ENCODE peak calls at places on chromosome 19, in seven cellular contexts. Q is A549, K is K562, Y is HepG2, D is IMR-90, T is SK-N-SH, W is H1. N is an unnamed sample.

GRCh38 chr19:54573330-54573872 is at the start of gene LILRA2:
- DNase-seq in T (no peak), Q (no peak), K (no peak), Y (no peak), D (no peak), W (no peak), N (no peak)

GRCh38 chr19:14381689-14382474 is 638 bp downstream of the ADGRE5 start:
- DNase-seq in Y (no peak), D (peak), Q (no peak), W (no peak), T (no peak), K (peak), N (no peak)

GRCh38 chr19:7718668-7719067 is 13.2 kb downstream of the CLEC4G start:
- DNase-seq in W (no peak), T (no peak), D (no peak), K (no peak), Q (no peak), Y (no peak), N (no peak)

GRCh38 chr19:11970174-11970573 is 5.3 kb downstream of the ZNF763 start:
- DNase-seq in W (no peak), Y (no peak), T (no peak), K (no peak), D (no peak), Q (no peak), N (no peak)

GRCh38 chr19:10286803-10287737 is at the start of gene ICAM4:
- DNase-seq in K (peak), Y (peak), T (peak), W (peak), D (peak), Q (no peak), N (no peak)

GRCh38 chr19:24078688-24079087 is 8.3 kb upstream of the ZNF254 start:
- DNase-seq in W (no peak), K (no peak), Y (no peak), Q (no peak), T (no peak), D (no peak), N (no peak)

GRCh38 chr19:10238172-10238783 is 7.1 kb upstream of the S1PR2 start:
- DNase-seq in Q (peak), D (peak), T (no peak), Y (peak), W (no peak), K (no peak), N (no peak)

GRCh38 chr19:2037676-2038255 is 13.3 kb downstream of the MKNK2 start:
- DNase-seq in T (no peak), Y (no peak), K (no peak), W (no peak), Q (no peak), D (no peak), N (no peak)

GRCh38 chr19:40280608-40281221 is 4.4 kb downstream of the AKT2 start:
- DNase-seq in W (no peak), Y (no peak), T (no peak), Q (no peak), K (no peak), D (no peak), N (no peak)

GRCh38 chr19:10861118-10861651 is 10.2 kb upstream of the CARM1 start:
- DNase-seq in T (no peak), K (peak), W (peak), Q (no peak), Y (peak), D (no peak), N (no peak)

GRCh38 chr19:7857727-7858701 is 16.2 kb downstream of the PRR36 start:
- DNase-seq in K (peak), T (no peak), Q (no peak), Y (no peak), W (peak), D (no peak), N (no peak)

GRCh38 chr19:6227941-6228325 is 51.8 kb downstream of the MLLT1 start:
- DNase-seq in D (no peak), Y (no peak), K (no peak), T (no peak), W (no peak), Q (no peak), N (no peak)

GRCh38 chr19:6226012-6226411 is 53.8 kb downstream of the MLLT1 start:
- DNase-seq in K (no peak), W (no peak), T (no peak), Q (no peak), Y (no peak), D (no peak), N (no peak)

GRCh38 chr19:6228523-6229215 is 51.1 kb downstream of the MLLT1 start:
- DNase-seq in Q (no peak), T (no peak), W (no peak), Y (no peak), K (no peak), D (no peak), N (no peak)

GRCh38 chr19:6226444-6227155 is 53.2 kb downstream of the MLLT1 start:
- DNase-seq in Y (no peak), D (no peak), Q (no peak), W (no peak), T (peak), K (no peak), N (no peak)

GRCh38 chr19:6227156-6227940 is 52.4 kb downstream of the MLLT1 start:
- DNase-seq in T (peak), W (no peak), Y (no peak), D (no peak), K (no peak), Q (no peak), N (no peak)
- TF ChIP-seq RFX5 in T (no peak), W (no peak), Y (no peak), D (no peak), K (no peak), Q (no peak), N (no peak)

DNA sequence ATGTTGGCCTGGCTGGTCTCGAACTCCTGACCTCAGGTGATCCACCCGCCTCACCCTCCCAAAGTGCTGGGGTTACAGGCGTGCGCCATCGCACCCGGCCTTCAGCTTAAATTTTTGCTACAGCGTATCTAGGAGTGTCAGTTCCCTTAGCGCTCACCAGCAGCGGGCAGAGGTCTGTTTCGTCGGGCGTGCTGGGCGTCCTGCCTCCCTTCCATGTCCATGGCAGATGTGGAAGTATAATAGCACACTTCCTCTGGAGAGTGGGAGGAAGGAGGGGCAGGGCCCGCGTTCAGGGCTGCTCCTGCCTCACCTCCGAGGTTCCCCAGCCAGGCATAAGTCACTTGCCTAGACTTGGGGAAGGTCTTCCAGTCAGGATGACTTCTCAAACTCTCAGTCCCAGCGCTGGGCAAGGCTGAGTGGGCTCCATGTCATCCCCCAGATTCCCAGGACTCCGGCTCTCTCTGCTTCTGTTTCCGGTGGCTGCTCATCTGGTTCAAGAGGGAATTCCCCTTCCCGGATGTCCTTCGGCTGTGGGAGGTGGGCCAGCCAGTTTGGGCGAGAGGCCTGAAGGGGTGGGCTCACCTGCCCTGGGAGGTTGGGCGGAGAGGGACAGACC is 9.5 kb downstream of the IL4I1 start:
- DNase-seq in W (no peak), Q (no peak), T (no peak), D (no peak), Y (no peak), K (no peak), N (no peak)
- TF ChIP-seq RFX5 in W (no peak), Q (no peak), T (no peak), D (no peak), Y (no peak), K (no peak), N (no peak)

GRCh38 chr19:52398091-52398461 is 427 bp downstream of the ZNF528 start:
- DNase-seq in Y (peak), K (peak), Q (no peak), W (no peak), T (peak), D (peak), N (no peak)
- TF ChIP-seq RFX5 in Y (no peak), K (no peak), Q (no peak), W (no peak), T (no peak), D (no peak), N (no peak)

DNA sequence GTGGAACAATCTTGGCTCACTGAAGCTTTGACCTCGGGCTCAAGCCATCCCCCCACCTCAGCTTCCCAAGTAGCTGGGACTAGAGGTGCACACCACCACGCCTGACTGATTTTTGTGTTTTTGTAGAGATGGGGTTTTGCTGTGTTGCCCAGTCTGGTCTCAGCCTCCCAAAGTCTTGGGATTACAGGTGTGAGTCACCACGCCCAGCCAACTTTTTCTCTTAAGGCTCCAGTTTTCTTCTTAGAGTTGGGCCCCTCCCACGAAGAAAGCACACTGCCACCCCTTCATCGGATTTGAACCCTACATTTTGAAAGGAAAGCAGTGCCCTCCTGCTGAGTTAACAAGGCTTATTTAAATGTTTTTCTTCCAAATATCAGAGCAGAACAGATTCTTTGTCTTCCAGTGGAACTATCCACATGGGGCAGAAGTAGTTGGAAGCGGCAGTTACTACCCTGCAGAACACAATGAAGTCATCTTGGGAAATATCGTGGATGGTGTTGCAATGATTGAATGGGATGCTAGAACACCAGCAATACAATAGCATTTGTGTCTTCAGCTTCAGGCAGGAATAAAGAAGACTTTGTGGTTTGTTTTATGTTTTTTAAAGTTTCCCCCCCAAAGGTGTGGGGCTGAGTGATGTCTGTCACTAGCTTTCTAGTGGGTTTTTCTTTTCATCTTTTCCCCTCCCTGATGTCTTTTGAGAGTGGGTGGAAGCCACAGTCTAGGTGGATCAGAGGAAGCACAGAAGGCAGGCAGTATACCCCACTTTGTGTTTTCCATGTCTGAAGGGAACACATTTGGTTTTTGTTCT is 8.9 kb downstream of the ACTN4 start:
- DNase-seq in D (peak), W (no peak), Q (no peak), Y (peak), K (no peak), T (no peak), N (no peak)
- TF ChIP-seq RFX5 in D (no peak), W (no peak), Q (no peak), Y (no peak), K (no peak), T (no peak), N (no peak)

GRCh38 chr19:17843428-17843827 is 4.4 kb downstream of the JAK3 start:
- DNase-seq in D (no peak), K (no peak), Y (no peak), W (no peak), Q (no peak), T (no peak), N (no peak)

GRCh38 chr19:17842663-17843313 is 5.0 kb downstream of the JAK3 start:
- DNase-seq in W (no peak), D (no peak), T (no peak), K (no peak), Q (no peak), Y (no peak), N (no peak)

GRCh38 chr19:17841371-17841809 is 6.4 kb downstream of the JAK3 start:
- DNase-seq in D (no peak), K (no peak), W (no peak), Y (no peak), Q (peak), T (no peak), N (no peak)

GRCh38 chr19:17843908-17844490 is 3.8 kb downstream of the JAK3 start:
- DNase-seq in T (no peak), W (no peak), D (no peak), Y (no peak), K (no peak), Q (no peak), N (no peak)

DNA sequence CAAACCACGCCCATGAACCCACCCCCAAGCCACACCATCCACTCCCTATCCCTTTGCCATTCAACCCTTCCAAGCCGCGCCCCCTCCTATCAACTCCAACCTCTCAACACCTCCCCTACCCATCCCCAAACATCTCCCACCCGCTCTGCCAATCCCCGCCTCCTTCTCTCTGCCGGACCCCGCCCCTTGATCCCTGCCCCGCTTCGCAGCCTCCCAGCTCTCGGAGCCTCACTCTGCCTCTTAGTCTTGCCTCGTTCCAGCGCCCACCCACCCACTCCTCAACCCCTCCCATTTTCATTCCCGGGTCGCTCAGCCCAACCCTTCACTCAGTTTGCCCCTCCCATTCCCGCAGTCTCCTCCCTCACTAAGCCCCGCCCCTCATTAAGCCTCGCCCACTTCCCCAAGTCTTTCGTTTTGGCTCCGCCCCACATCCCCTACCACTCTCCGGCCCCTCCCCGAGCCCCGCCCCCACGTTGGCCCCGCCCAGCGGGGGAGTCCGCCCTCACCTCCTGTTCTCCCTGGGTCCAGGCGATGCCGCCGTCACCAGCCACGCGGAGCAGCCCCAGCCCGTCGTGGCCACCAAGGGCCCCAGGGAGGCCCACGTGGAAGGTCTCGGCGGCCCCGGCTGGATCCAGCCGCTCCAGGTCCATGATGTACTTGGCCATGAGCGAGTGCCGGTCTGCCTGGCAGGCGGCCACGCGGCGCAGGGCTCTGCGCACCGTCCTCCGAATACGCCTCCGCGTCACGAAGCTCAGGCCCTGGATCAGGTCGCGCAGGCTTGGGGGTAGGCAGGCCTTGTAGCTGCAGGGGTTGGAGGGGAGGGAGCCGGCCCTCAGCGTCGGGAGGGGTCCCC is 5.7 kb downstream of the JAK3 start:
- DNase-seq in W (peak), D (peak), Q (peak), T (peak), K (peak), Y (no peak), N (no peak)
- TF ChIP-seq RFX5 in W (no peak), D (no peak), Q (no peak), T (no peak), K (no peak), Y (no peak), N (no peak)

GRCh38 chr19:28168557-28168956 is 1044.4 kb downstream of the UQCRFS1 start:
- DNase-seq in T (no peak), Q (no peak), K (no peak), W (peak), D (no peak), Y (no peak), N (no peak)

GRCh38 chr19:28166025-28166424 is 1046.9 kb downstream of the UQCRFS1 start:
- DNase-seq in K (no peak), Y (no peak), D (no peak), Q (no peak), W (no peak), T (no peak), N (no peak)

GRCh38 chr19:28159065-28159464 is 1053.9 kb downstream of the UQCRFS1 start:
- DNase-seq in Y (no peak), W (no peak), Q (no peak), D (no peak), T (no peak), K (no peak), N (no peak)

GRCh38 chr19:28169168-28169862 is 1043.6 kb downstream of the UQCRFS1 start:
- DNase-seq in W (peak), D (no peak), T (no peak), Q (no peak), Y (no peak), K (no peak), N (no peak)

GRCh38 chr19:28164214-28164613 is 1048.7 kb downstream of the UQCRFS1 start:
- DNase-seq in D (no peak), W (no peak), K (no peak), Q (no peak), Y (no peak), T (no peak), N (no peak)
- TF ChIP-seq RFX5 in D (no peak), W (no peak), K (no peak), Q (no peak), Y (no peak), T (no peak), N (no peak)

DNA sequence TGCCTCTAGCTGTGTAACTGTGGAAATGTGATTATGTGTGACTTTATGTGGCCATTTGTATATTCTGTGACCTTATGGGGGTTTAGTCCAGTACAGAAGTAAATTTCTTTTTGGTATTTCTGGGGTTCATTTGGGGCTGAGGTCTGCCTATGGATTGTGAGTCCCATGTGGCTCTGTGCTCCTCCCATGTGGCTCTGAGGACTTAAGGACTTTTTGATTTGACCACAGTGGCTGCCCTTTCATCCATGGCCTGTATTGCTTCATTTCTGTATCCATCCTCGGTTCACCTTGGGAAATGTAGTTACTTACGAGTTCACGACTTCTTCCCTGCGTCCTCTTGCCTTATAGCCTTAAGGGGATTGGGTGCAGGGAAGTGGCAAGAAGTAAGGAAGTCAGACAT is 1.0 kb downstream of the ZNF420 start:
- DNase-seq in Q (no peak), T (no peak), Y (no peak), D (no peak), K (no peak), W (no peak), N (no peak)
- TF ChIP-seq RFX5 in Q (no peak), T (no peak), Y (no peak), D (no peak), K (no peak), W (no peak), N (no peak)

GRCh38 chr19:5249526-5249925 is 91.1 kb downstream of the PTPRS start:
- DNase-seq in D (no peak), T (no peak), Y (no peak), Q (no peak), W (no peak), K (no peak), N (no peak)

GRCh38 chr19:5253403-5254110 is 87.1 kb downstream of the PTPRS start:
- DNase-seq in T (no peak), W (no peak), K (no peak), D (peak), Q (no peak), Y (peak), N (no peak)

GRCh38 chr19:5250127-5250659 is 90.4 kb downstream of the PTPRS start:
- DNase-seq in D (no peak), W (no peak), Q (no peak), Y (no peak), K (no peak), T (no peak), N (no peak)

GRCh38 chr19:5254543-5254942 is 86.1 kb downstream of the PTPRS start:
- DNase-seq in T (no peak), W (no peak), Q (no peak), Y (no peak), D (no peak), K (no peak), N (no peak)

GRCh38 chr19:5251096-5252065 is 89.2 kb downstream of the PTPRS start:
- DNase-seq in K (no peak), Q (no peak), D (no peak), Y (no peak), T (no peak), W (no peak), N (no peak)
- TF ChIP-seq RFX5 in K (no peak), Q (no peak), D (no peak), Y (no peak), T (no peak), W (no peak), N (no peak)

GRCh38 chr19:916645-917322 is 349 bp upstream of the KISS1R start:
- DNase-seq in K (peak), Q (no peak), W (peak), T (peak), Y (peak), D (no peak), N (no peak)

GRCh38 chr19:918481-919156 is 1.5 kb downstream of the KISS1R start:
- DNase-seq in Y (no peak), W (no peak), Q (no peak), T (no peak), K (no peak), D (no peak), N (no peak)

GRCh38 chr19:919157-920050 is 2.3 kb downstream of the KISS1R start:
- DNase-seq in Y (no peak), K (no peak), Q (no peak), T (no peak), D (no peak), W (peak), N (no peak)

GRCh38 chr19:918152-918437 is 962 bp downstream of the KISS1R start:
- DNase-seq in Y (no peak), T (no peak), Q (no peak), K (no peak), D (no peak), W (no peak), N (no peak)

GRCh38 chr19:917323-918151 is at the start of gene KISS1R:
- DNase-seq in K (peak), W (peak), D (peak), Y (peak), Q (peak), T (peak), N (no peak)
- TF ChIP-seq RFX5 in K (no peak), W (no peak), D (no peak), Y (peak), Q (no peak), T (no peak), N (no peak)